ENCODE peak calls at places on chromosomes 4 and X, in five cellular contexts. C is tibial artery; O is CD8-positive, alpha-beta T cell; K is kidney; T is astrocyte of the spinal cord. F is an unnamed sample.

GRCh38 chr4:147207941-147208340 is 262.3 kb upstream of the TTC29 start:
- DNase-seq in T (no peak), C (no peak), K (no peak), O (no peak), F (no peak)

GRCh38 chr4:118270492-118270891 is 82.3 kb downstream of the PRSS12 start:
- DNase-seq in K (no peak), T (peak; percentile 72), O (no peak), C (no peak), F (no peak)

GRCh38 chrX:14922437-14922836 is 49.2 kb downstream of the MOSPD2 start:
- DNase-seq in K (no peak), O (no peak), C (no peak), T (peak; percentile 82), F (no peak)

GRCh38 chrX:51361251-51361650 is 28.6 kb downstream of the NUDT10 start:
- DNase-seq in C (no peak), O (no peak), K (no peak), T (no peak), F (no peak)

GRCh38 chr4:54446556-54446955 is 211.2 kb upstream of the KIT start:
- DNase-seq in K (no peak), C (no peak), O (no peak), T (no peak), F (no peak)

GRCh38 chrX:119150163-119151135 is 22.8 kb upstream of the KIAA1210 start:
- DNase-seq in O (no peak), K (peak; percentile 62), T (no peak), C (no peak), F (no peak)

GRCh38 chrX:96770315-96770714 is 85.7 kb downstream of the DIAPH2 start:
- DNase-seq in T (peak; percentile 25), K (no peak), C (no peak), O (no peak), F (no peak)

GRCh38 chr4:52982246-52982950 is 120.3 kb downstream of the RASL11B start:
- DNase-seq in O (no peak), K (no peak), C (no peak), T (peak; percentile 76), F (no peak)

GRCh38 chr4:108543359-108543968 is 76.9 kb upstream of the RPL34 start:
- DNase-seq in K (no peak), O (no peak), C (no peak), T (no peak), F (no peak)

GRCh38 chrX:19702856-19703255 is 184.5 kb downstream of the SH3KBP1 start:
- DNase-seq in O (no peak), C (no peak), T (no peak), K (no peak), F (no peak)

GRCh38 chr4:122992111-122992510 is 69.7 kb upstream of the NUDT6 start:
- DNase-seq in T (no peak), K (no peak), C (no peak), O (no peak), F (no peak)

GRCh38 chr4:151031831-151032605 is 16.9 kb upstream of the LRBA start:
- DNase-seq in C (no peak), O (no peak), T (peak; percentile 47), K (no peak), F (no peak)

GRCh38 chr4:110503588-110504435 is 27.9 kb downstream of the ENPEP start:
- DNase-seq in K (peak; percentile 64), T (peak; percentile 59), O (no peak), C (no peak), F (no peak)
- TF ChIP-seq CTCF in K (no peak), T (no peak), O (no peak), C (no peak), F (peak; percentile 10)

DNA sequence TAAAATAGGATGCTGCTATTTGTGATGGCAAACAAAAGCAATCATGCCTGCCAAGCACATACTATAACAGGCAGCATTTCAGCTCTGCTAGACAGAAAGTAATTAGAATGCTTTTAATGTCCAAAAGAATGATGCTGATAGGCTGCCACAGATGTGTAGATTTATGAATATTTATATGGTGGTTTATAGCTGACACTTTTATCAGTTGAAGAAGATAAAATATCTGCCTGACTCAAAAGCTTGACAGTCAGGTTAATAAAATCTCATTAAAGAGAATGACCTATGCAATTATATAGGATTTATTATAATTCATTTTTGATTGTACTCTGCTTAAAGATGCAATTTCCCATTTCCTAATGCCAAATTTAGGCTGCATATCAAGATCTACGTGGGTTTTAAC is 4.0 kb downstream of the BEND4 start:
- DNase-seq in O (no peak), T (no peak), C (no peak), K (no peak), F (no peak)
- H3K4me3 ChIP-seq in O (no peak overlapping the region), T (no peak overlapping the region), C (no peak overlapping the region), K (no peak overlapping the region), F (no peak overlapping the region)

GRCh38 chr4:2246384-2247127 is 4.6 kb upstream of the HAUS3 start:
- DNase-seq in C (peak; percentile 18), T (no peak), O (no peak), K (peak; percentile 65), F (no peak)

GRCh38 chr4:2241410-2242353 is at the start of the genes HAUS3 and POLN:
- DNase-seq in O (peak; percentile 99), K (peak; percentile 100), T (peak; percentile 97), C (peak; percentile 97), F (peak; percentile 61)

GRCh38 chr4:2244947-2245786 is 3.2 kb upstream of the HAUS3 start:
- DNase-seq in C (no peak), K (no peak), T (no peak), O (no peak), F (no peak)

GRCh38 chr4:2245787-2246275 is 3.9 kb upstream of the HAUS3 start:
- DNase-seq in T (no peak), O (no peak), K (no peak), C (no peak), F (no peak)

DNA sequence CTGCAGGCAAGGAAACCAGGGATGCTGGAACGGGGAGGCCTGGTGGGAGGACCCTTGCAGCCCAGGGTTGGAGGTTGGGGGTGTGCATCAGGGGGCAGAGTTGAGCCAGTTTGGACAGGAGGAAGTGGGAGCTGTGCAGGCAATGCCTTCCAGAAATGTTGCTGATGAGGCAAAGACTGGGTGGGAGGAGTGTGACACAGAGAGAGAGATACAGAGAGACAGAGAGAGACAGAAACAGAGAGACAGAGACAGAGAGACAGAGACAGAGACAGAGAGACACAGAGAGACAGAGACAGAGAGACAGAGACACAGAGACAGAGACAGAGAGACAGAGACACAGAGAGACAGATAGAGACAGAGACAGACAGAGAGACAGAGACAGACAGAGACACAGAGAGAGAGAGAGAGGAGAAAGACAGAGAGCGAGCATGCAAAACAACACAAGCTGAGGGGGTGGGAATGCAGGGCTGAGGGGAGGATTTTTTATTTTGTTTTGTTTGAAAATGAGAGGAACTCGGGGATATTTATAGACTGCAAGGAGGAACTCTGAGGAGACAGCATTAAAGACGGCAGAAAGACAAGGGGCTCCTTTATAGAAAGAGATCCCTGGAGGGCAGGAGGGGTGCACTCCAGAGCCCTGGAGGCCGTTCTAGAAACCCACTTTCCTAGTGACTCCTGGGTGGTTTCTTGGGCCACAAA is 1.9 kb upstream of the HAUS3 start:
- DNase-seq in O (no peak), K (peak; percentile 82), C (peak; percentile 72), T (peak; percentile 32), F (no peak)
- TF ChIP-seq CTCF in O (no peak), K (peak; percentile 34), C (peak; percentile 29), T (peak; percentile 34), F (peak; percentile 28)

DNA sequence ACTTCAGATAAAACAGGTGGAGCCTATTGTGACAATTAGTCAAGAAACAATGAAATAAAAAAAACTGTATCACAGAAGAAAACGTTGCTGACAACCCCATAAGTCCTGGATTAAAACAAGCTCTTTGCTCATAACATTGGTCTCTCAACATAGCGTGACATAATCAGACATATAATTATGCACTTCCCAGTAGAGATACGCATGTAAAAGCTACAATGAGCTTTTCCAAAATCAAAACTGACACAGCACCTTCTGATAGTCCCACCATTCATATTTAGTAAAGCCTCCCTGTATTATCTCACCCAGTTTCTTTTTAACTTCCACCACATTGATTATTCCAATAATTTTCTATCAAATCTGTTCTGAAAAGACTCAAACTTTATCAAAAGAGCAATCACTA is 372.1 kb upstream of the SMIM31 start:
- DNase-seq in T (no peak), O (no peak), K (no peak), C (no peak), F (no peak)
- H3K4me3 ChIP-seq in T (no peak overlapping the region), O (no peak overlapping the region), K (no peak overlapping the region), C (no peak overlapping the region), F (no peak overlapping the region)

GRCh38 chr4:8194306-8195242 is 4.5 kb upstream of the SH3TC1 start:
- DNase-seq in K (no peak), O (no peak), T (no peak), C (no peak), F (no peak)

GRCh38 chr4:8195841-8196460 is 3.1 kb upstream of the SH3TC1 start:
- DNase-seq in O (no peak), K (no peak), T (no peak), C (no peak), F (no peak)

GRCh38 chr4:8195431-8195830 is 3.7 kb upstream of the SH3TC1 start:
- DNase-seq in C (no peak), O (no peak), T (no peak), K (no peak), F (no peak)

GRCh38 chr4:8191136-8191747 is 7.8 kb upstream of the SH3TC1 start:
- DNase-seq in K (peak; percentile 95), O (no peak), T (peak; percentile 64), C (peak; percentile 80), F (no peak)

DNA sequence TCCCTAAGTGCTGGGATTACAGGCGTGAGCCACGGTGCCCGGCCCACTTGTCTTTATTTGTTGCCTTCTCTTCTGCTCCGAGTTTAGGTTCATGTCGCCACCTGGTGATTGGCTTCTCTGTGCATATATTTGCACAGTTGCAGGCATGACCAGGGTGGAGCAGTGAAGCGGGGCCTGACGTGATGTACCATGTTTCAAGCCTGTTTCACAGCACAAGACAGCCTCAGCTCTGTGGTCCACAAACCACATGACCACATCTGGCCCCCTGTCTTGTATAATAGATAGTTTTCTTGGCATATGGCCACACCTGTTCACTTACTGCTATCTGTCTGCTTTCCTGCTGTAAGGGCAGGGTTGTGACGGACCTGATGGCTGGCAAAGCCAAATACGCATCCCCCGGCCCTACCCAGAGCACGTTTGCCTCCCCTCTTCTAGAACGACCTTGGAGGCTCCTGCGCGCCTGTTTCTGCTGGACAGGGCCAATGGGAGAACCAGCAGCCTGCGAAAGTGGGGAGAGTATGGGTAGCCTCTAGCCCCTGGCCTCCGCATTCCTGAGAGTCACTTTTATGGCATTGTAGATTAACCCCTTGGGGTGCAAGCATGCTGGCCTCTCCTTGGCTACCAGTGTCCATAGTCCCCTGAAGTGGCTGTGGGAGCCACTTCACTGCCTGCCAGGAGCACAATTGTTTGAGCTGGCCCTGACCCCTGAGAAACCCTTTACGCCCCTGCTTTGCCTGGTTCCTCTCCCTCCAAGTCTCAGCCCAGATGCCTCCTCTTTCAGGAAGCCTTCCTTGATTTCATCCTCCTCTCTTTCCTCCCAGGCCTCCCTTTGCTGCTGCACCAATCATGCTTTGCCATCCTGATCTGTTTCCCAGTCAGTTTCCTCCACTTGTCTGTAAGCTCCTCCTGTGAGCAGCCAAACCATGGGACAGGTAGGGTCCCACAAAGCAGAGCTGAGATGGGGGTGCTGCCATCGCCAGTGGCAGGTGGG is 6.0 kb upstream of the SH3TC1 start:
- DNase-seq in K (no peak), T (peak; percentile 50), C (peak; percentile 61), O (peak; percentile 21), F (no peak)
- TF ChIP-seq CTCF in K (peak; percentile 52), T (peak; percentile 34), C (no peak), O (no peak), F (peak; percentile 35)